ENCODE peak calls at places on chromosomes 2 and 18, in eight cellular contexts. F is fibroblast of pulmonary artery; X is Karpas-422; Z is activated CD8-positive, alpha-beta memory T cell treated with anti-CD3 and anti-CD28 coated beads for 1 hour; M is stimulated activated CD8-positive, alpha-beta memory T cell treated with anti-CD3 and anti-CD28 coated beads, Interleukin-15, amount 100 ng/mL, for 4 hours; L is DMS153; S is RWPE1; D is CD8-positive, alpha-beta memory T cell. A is an unnamed sample.
A peak's percentile ranks its signal among the peaks of the same experiment; 100 is the strongest.

GRCh38 chr2:86319700-86320369 is 17.6 kb downstream of the REEP1 start:
- DNase-seq in S (no peak), Z (no peak), X (no peak), D (no peak), F (no peak), M (no peak), L (no peak), A (no peak)

GRCh38 chr2:147173186-147173575 is 671.6 kb upstream of the ACVR2A start:
- DNase-seq in S (no peak), M (no peak), D (no peak), X (no peak), Z (no peak), L (no peak), F (peak; percentile 11), A (no peak)

GRCh38 chr2:238277695-238278094 is 10.7 kb downstream of the PER2 start:
- DNase-seq in Z (no peak), D (no peak), X (no peak), L (no peak), S (no peak), M (no peak), F (no peak), A (no peak)

GRCh38 chr2:62050456-62051045 is 145.1 kb downstream of the COMMD1 start:
- DNase-seq in F (no peak), D (no peak), X (no peak), S (no peak), Z (no peak), L (no peak), M (no peak), A (no peak)

GRCh38 chr2:217972490-217972889 is 30.3 kb downstream of the TNS1 start:
- DNase-seq in D (no peak), Z (no peak), X (no peak), M (no peak), F (peak; percentile 47), S (no peak), L (no peak), A (no peak)

GRCh38 chr2:200274116-200275075 is 32.1 kb upstream of the SPATS2L start:
- DNase-seq in D (no peak), Z (no peak), M (no peak), F (no peak), S (no peak), L (no peak), X (no peak), A (no peak)

GRCh38 chr2:198116652-198117175 is 312.3 kb downstream of the PLCL1 start:
- DNase-seq in M (no peak), X (no peak), L (no peak), F (peak; percentile 34), Z (no peak), D (no peak), S (no peak), A (no peak)

GRCh38 chr18:58593930-58594329 is 35.0 kb downstream of the ALPK2 start:
- DNase-seq in M (no peak), S (no peak), X (no peak), F (peak; percentile 40), D (no peak), Z (no peak), L (no peak), A (no peak)

GRCh38 chr2:215847056-215847455 is 166.3 kb downstream of the MREG start:
- DNase-seq in F (no peak), S (no peak), L (no peak), Z (no peak), M (no peak), D (no peak), X (no peak), A (no peak)

GRCh38 chr2:10274376-10274775 is 28.3 kb upstream of the HPCAL1 start:
- DNase-seq in S (no peak), M (no peak), X (no peak), D (no peak), L (no peak), F (no peak), Z (no peak), A (no peak)

GRCh38 chr2:37052600-37053332 is 31.4 kb downstream of the HEATR5B start:
- DNase-seq in S (peak; percentile 41), F (no peak), D (no peak), Z (no peak), X (no peak), M (no peak), L (no peak), A (no peak)

GRCh38 chr18:9708057-9708881 is at the start of gene RAB31:
- DNase-seq in D (no peak), L (no peak), Z (no peak), S (peak; percentile 71), M (no peak), F (peak; percentile 84), X (no peak), A (no peak)

GRCh38 chr18:9354256-9354655 is 19.7 kb downstream of the TWSG1 start:
- DNase-seq in M (no peak), D (no peak), Z (no peak), L (no peak), X (no peak), F (no peak), S (no peak), A (no peak)

GRCh38 chr18:55406374-55407045 is 181.5 kb downstream of the TCF4 start:
- DNase-seq in Z (no peak), M (no peak), X (no peak), F (no peak), S (no peak), D (no peak), L (peak; percentile 21), A (no peak)

GRCh38 chr2:72581560-72582181 is 244.2 kb downstream of the EXOC6B start:
- DNase-seq in L (no peak), X (no peak), Z (no peak), F (no peak), D (no peak), M (no peak), S (no peak), A (no peak)

GRCh38 chr2:74010087-74010541 is 25.4 kb downstream of the TET3 start:
- DNase-seq in F (peak; percentile 41), S (peak; percentile 92), Z (no peak), M (no peak), X (no peak), D (no peak), L (peak; percentile 94), A (no peak)

GRCh38 chr2:121771976-121772742 is 16.7 kb downstream of the TSN start:
- DNase-seq in X (no peak), F (peak; percentile 24), Z (no peak), L (no peak), S (no peak), M (no peak), D (no peak), A (no peak)

GRCh38 chr2:68824831-68825230 is 46.4 kb downstream of the BMP10 start:
- DNase-seq in X (no peak), D (no peak), L (no peak), F (peak; percentile 83), Z (no peak), S (peak; percentile 59), M (no peak), A (no peak)

GRCh38 chr2:17894551-17894950 is 16.1 kb downstream of the KCNS3 start:
- DNase-seq in L (no peak), S (no peak), F (no peak), D (no peak), M (no peak), Z (no peak), X (no peak), A (no peak)

GRCh38 chr18:43789234-43790000 is 512.1 kb upstream of the SYT4 start:
- DNase-seq in L (peak; percentile 38), M (no peak), D (no peak), F (peak; percentile 36), X (no peak), Z (no peak), S (no peak), A (no peak)

GRCh38 chr2:169247231-169247630 is 115.1 kb downstream of the LRP2 start:
- DNase-seq in L (no peak), F (no peak), X (no peak), D (no peak), S (no peak), Z (no peak), M (no peak), A (no peak)

GRCh38 chr2:171237754-171238505 is 77.2 kb upstream of the TLK1 start:
- DNase-seq in Z (no peak), M (no peak), X (no peak), S (no peak), F (no peak), D (no peak), L (no peak), A (no peak)

GRCh38 chr2:149055751-149056150 is 17.3 kb downstream of the LYPD6B start:
- DNase-seq in D (no peak), S (peak; percentile 34), M (no peak), F (no peak), X (no peak), Z (no peak), L (no peak), A (no peak)

GRCh38 chr18:40534748-40535147 is 1420.3 kb upstream of the PIK3C3 start:
- DNase-seq in X (no peak), M (no peak), D (no peak), L (no peak), F (peak; percentile 19), Z (no peak), S (peak; percentile 1), A (no peak)

GRCh38 chr2:164565345-164565744 is 55.9 kb downstream of the GRB14 start:
- DNase-seq in S (no peak), L (no peak), Z (no peak), M (no peak), X (no peak), F (no peak), D (no peak), A (no peak)

GRCh38 chr2:120760446-120761135 is 24.9 kb downstream of the GLI2 start:
- DNase-seq in S (no peak), D (no peak), L (no peak), F (peak; percentile 60), X (no peak), M (no peak), Z (no peak), A (no peak)

GRCh38 chr2:25982273-25982967 is at the start of gene KIF3C:
- DNase-seq in Z (peak; percentile 32), X (peak; percentile 69), S (peak; percentile 71), F (peak; percentile 65), D (peak; percentile 66), M (peak; percentile 41), L (peak; percentile 45), A (peak; percentile 68)

GRCh38 chr2:1527153-1527992 is 114.1 kb downstream of the TPO start:
- DNase-seq in Z (no peak), M (no peak), S (no peak), D (no peak), F (no peak), L (no peak), X (no peak), A (no peak)

GRCh38 chr18:56973487-56973886 is 173.4 kb upstream of the BOD1L2 start:
- DNase-seq in X (no peak), M (no peak), S (no peak), F (peak; percentile 7), Z (no peak), D (no peak), L (no peak), A (no peak)

GRCh38 chr18:48840491-48840877 is 110.3 kb downstream of the SMAD7 start:
- DNase-seq in Z (no peak), F (no peak), D (no peak), M (no peak), X (no peak), S (no peak), L (no peak), A (no peak)

GRCh38 chr2:133497261-133497893 is 70.9 kb downstream of the NCKAP5 start:
- DNase-seq in F (peak; percentile 4), Z (no peak), X (no peak), D (no peak), L (no peak), M (no peak), S (no peak), A (no peak)

GRCh38 chr2:231321556-231322334 is 73.8 kb upstream of the B3GNT7 start:
- DNase-seq in F (no peak), S (no peak), D (no peak), M (no peak), X (peak; percentile 59), Z (no peak), L (no peak), A (no peak)

GRCh38 chr2:219175928-219176817 is 552 bp downstream of the CNPPD1 start:
- DNase-seq in F (peak; percentile 32), Z (no peak), X (peak; percentile 84), D (no peak), L (no peak), S (peak; percentile 6), M (no peak), A (peak; percentile 4)

GRCh38 chr2:239145601-239146000 is 255.2 kb downstream of the HDAC4 start:
- DNase-seq in D (no peak), L (no peak), M (no peak), X (no peak), Z (no peak), F (no peak), S (no peak), A (no peak)

A was measured in activated effector memory CD4-positive, alpha-beta T cell treated with Interleukin-2 at 50 U/mL for 16 hours.